ENCODE peak calls at places on chromosomes 4 and X, in eight cellular contexts. T is neural progenitor cell, O is stomach, R is spleen, S is uterus, V is fibroblast of lung, J is ovary, A is OCI-LY7. Q is an unnamed sample.

GRCh38 chrX:109635151-109635550 is 10.2 kb upstream of the KCNE5 start:
- DNase-seq in T (peak; percentile 34), O (no peak), R (no peak), S (no peak), V (peak; percentile 14), J (no peak), A (peak; percentile 29), Q (no peak)

GRCh38 chr4:143225167-143225566 is 40.5 kb downstream of the USP38 start:
- DNase-seq in T (peak; percentile 58), O (no peak), R (no peak), S (no peak), V (no peak), J (no peak), A (no peak), Q (no peak)

GRCh38 chr4:604131-604530 is 21.2 kb upstream of the PDE6B start:
- DNase-seq in T (no peak), O (no peak), R (no peak), S (no peak), V (no peak), J (no peak), A (peak; percentile 8), Q (no peak)

GRCh38 chr4:85807247-85807915 is 332.4 kb downstream of the ARHGAP24 start:
- DNase-seq in T (no peak), O (no peak), R (no peak), S (no peak), V (peak; percentile 59), J (no peak), A (no peak), Q (peak; percentile 74)

GRCh38 chr4:113446019-113446418 is 315.5 kb downstream of the CAMK2D start:
- DNase-seq in T (peak; percentile 31), O (no peak), R (no peak), S (no peak), V (peak; percentile 67), J (no peak), A (no peak), Q (no peak)

GRCh38 chrX:134999469-134999868 is 8.7 kb downstream of the SMIM10 start:
- DNase-seq in T (peak; percentile 19), O (no peak), R (no peak), S (no peak), V (peak; percentile 83), J (no peak), A (peak; percentile 15), Q (no peak)

GRCh38 chr4:172851534-172851933 is 317.1 kb upstream of the GALNT7 start:
- DNase-seq in T (no peak), O (no peak), R (no peak), S (no peak), V (no peak), J (no peak), A (no peak), Q (no peak)

GRCh38 chr4:176125063-176125462 is 59.4 kb downstream of the WDR17 start:
- DNase-seq in T (no peak), O (no peak), R (no peak), S (no peak), V (no peak), J (no peak), A (no peak), Q (no peak)

GRCh38 chr4:126697748-126698147 is 935.0 kb upstream of the INTU start:
- DNase-seq in T (no peak), O (no peak), R (no peak), S (no peak), V (peak; percentile 79), J (no peak), A (no peak), Q (no peak)

GRCh38 chrX:8194216-8194615 is 23.1 kb upstream of the VCX2 start:
- DNase-seq in T (no peak), O (no peak), R (no peak), S (no peak), V (no peak), J (no peak), A (no peak), Q (no peak)

GRCh38 chr4:86019906-86020305 is 339.9 kb downstream of the MAPK10 start:
- DNase-seq in T (no peak), O (no peak), R (no peak), S (no peak), V (no peak), J (no peak), A (no peak), Q (no peak)

GRCh38 chrX:112211459-112211858 is 128.9 kb upstream of the TRPC5 start:
- DNase-seq in T (no peak), O (no peak), R (no peak), S (no peak), V (no peak), J (no peak), A (no peak), Q (no peak)

GRCh38 chr4:84691170-84691691 is 108.3 kb downstream of the CDS1 start:
- DNase-seq in T (no peak), O (no peak), R (no peak), S (no peak), V (peak; percentile 94), J (no peak), A (no peak), Q (no peak)

GRCh38 chr4:182724414-182724813 is 192.8 kb downstream of the DCTD start:
- DNase-seq in T (no peak), O (no peak), R (no peak), S (no peak), V (no peak), J (no peak), A (no peak), Q (no peak)

GRCh38 chr4:48212165-48212564 is 57.5 kb downstream of the TEC start:
- DNase-seq in T (no peak), O (no peak), R (no peak), S (no peak), V (no peak), J (no peak), A (no peak), Q (no peak)

GRCh38 chrX:76850851-76851250 is 423.3 kb downstream of the MAGEE1 start:
- DNase-seq in T (peak; percentile 13), O (no peak), R (no peak), S (no peak), V (no peak), J (no peak), A (peak; percentile 8), Q (no peak)

GRCh38 chrX:13742397-13743176 is 8.0 kb downstream of the OFD1 start:
- DNase-seq in T (no peak), O (no peak), R (no peak), S (no peak), V (no peak), J (no peak), A (peak; percentile 34), Q (no peak)

GRCh38 chr4:70152088-70152487 is 1.9 kb upstream of the PRR27 start:
- DNase-seq in T (no peak), O (no peak), R (no peak), S (no peak), V (no peak), J (no peak), A (no peak), Q (no peak)

DNA sequence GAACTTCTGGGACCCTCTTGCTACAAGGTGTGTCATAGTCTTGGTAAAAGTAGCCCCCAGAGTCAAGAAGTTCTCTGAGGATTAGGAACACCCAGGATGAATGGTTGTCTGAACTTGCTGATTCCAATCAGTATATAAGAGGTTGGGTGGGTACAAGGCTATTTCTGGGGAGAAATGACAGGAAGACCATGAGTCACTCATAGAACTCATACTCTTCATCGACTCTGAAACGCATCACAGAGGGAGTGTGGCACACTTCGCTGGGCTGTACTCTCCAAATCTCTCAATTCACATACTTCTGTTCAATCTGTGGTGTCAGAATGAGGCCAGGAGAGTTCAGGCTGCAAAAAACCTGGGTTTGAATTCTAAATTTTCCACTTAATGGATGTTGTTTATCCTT is 193.2 kb upstream of the LEF1 start:
- DNase-seq in T (no peak), O (no peak), R (no peak), S (no peak), V (no peak), J (no peak), A (no peak), Q (no peak)
- H3K4me1 ChIP-seq in T (peaks cover 21% of the 10 kb centered on the region), O (no peaks in the 10 kb centered on the region), R (no peaks in the 10 kb centered on the region), S (no peaks in the 10 kb centered on the region), V (peaks cover 5% of the 10 kb centered on the region), J (peaks cover 1% of the 10 kb centered on the region), A (peaks cover 19% of the 10 kb centered on the region), Q (no peaks in the 10 kb centered on the region)

GRCh38 chrX:115560211-115560977 is 580 bp upstream of the PLS3 start:
- DNase-seq in T (no peak), O (no peak), R (no peak), S (peak; percentile 30), V (no peak), J (no peak), A (no peak), Q (no peak)
- H3K4me3 ChIP-seq in T (peak overlapping the region; percentile 91), O (peak overlapping the region; percentile 59), R (peak overlapping the region; percentile 70), S (peak overlapping the region; percentile 61), V (peak overlapping the region; percentile 67), J (peak overlapping the region; percentile 53), A (no peak overlapping the region), Q (peak overlapping the region; percentile 78)

DNA sequence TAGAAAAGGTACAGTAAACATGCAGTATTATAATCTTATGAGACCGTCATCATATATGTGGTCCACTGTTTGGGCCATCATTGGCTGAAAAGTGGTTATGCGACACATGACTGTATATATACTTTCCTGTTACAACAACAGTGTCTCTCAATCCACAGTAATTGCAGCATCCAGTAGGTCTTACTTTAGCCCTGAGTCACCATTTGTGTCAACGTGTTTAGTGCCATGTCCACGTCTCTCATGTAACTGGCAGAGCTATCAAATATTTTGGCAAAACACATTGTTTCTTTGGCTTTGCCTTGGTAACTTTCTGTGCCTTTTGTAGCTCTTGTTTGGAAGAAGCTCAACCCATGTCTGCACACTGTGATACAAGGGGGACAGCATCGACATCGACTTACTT is 73.8 kb downstream of the CD38 start:
- DNase-seq in T (no peak), O (no peak), R (no peak), S (no peak), V (no peak), J (no peak), A (no peak), Q (no peak)
- H3K36me3 ChIP-seq in T (no peaks in the 10 kb centered on the region), O (no peaks in the 10 kb centered on the region), R (no peaks in the 10 kb centered on the region), S (no peaks in the 10 kb centered on the region), V (no peaks in the 10 kb centered on the region), J (no peaks in the 10 kb centered on the region), A (peaks cover 61% of the 10 kb centered on the region), Q (no peaks in the 10 kb centered on the region)

DNA sequence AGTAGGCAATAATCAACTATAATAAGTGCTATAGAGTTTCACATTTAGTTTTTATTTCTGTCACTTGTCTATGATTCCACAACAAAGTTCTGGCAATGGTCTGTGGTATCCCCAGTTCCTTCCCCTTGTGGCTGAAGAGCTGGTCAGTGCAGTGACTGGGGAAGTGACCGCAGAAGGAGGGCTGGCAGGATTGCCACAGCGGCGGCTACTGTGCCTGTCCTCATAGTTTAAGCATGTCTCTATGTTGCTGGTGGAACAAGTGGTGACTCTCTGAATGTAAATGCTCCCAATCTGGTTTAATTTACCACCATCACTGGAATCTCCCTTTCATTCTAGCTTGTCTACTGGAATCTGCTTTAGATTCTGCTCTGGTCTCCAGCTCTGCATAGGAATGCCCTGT is 170.6 kb upstream of the GK2 start:
- DNase-seq in T (no peak), O (no peak), R (no peak), S (no peak), V (no peak), J (no peak), A (no peak), Q (no peak)
- H3K4me1 ChIP-seq in T (no peaks in the 10 kb centered on the region), O (no peaks in the 10 kb centered on the region), R (no peaks in the 10 kb centered on the region), S (no peaks in the 10 kb centered on the region), V (no peaks in the 10 kb centered on the region), J (peaks cover 1% of the 10 kb centered on the region), A (no peaks in the 10 kb centered on the region), Q (peaks cover 17% of the 10 kb centered on the region)

Q was measured in tibial artery.